ENCODE peak calls at places on chromosomes 11 and 22, in seven cellular contexts. K is testis, I is tibial nerve, V is ovary, T is heart left ventricle, W is IMR-90, A is H54. Q is an unnamed sample.

GRCh38 chr11:117178210-117179034 is at the start of gene SIDT2:
- DNase-seq in K (peak; percentile 98), I (peak; percentile 91), V (peak; percentile 96), T (peak; percentile 98), W (peak; percentile 92), A (peak; percentile 68), Q (peak; percentile 99)

GRCh38 chr22:20919718-20920117 is 2.5 kb downstream of the CRKL start:
- DNase-seq in K (no peak), I (no peak), V (no peak), T (no peak), W (no peak), A (no peak), Q (no peak)

GRCh38 chr11:78740175-78741161 is 165.8 kb upstream of the NARS2 start:
- DNase-seq in K (no peak), I (no peak), V (no peak), T (peak; percentile 57), W (no peak), A (no peak), Q (no peak)

GRCh38 chr11:10499452-10500262 is 41.3 kb downstream of the RNF141 start:
- DNase-seq in K (no peak), I (peak; percentile 20), V (no peak), T (no peak), W (no peak), A (no peak), Q (no peak)

GRCh38 chr11:116517077-116517476 is 255.7 kb downstream of the BUD13 start:
- DNase-seq in K (no peak), I (no peak), V (no peak), T (no peak), W (no peak), A (no peak), Q (no peak)

GRCh38 chr11:46120711-46121327 is 435 bp downstream of the PHF21A start:
- DNase-seq in K (peak; percentile 61), I (peak; percentile 28), V (peak; percentile 66), T (peak; percentile 54), W (peak; percentile 78), A (peak; percentile 77), Q (peak; percentile 74)

GRCh38 chr22:19767427-19768380 is 7.1 kb downstream of the TBX1 start:
- DNase-seq in K (no peak), I (no peak), V (no peak), T (peak; percentile 65), W (no peak), A (no peak), Q (peak; percentile 87)

GRCh38 chr11:83990160-83990733 is 704.1 kb upstream of the CCDC90B start:
- DNase-seq in K (peak; percentile 28), I (peak; percentile 23), V (no peak), T (peak; percentile 24), W (no peak), A (no peak), Q (no peak)

GRCh38 chr11:79092791-79093313 is 348.0 kb downstream of the TENM4 start:
- DNase-seq in K (no peak), I (peak; percentile 23), V (no peak), T (peak; percentile 35), W (peak; percentile 100), A (peak; percentile 59), Q (no peak)

GRCh38 chr11:5042091-5042490 is 4.2 kb upstream of the OR52J3 start:
- DNase-seq in K (no peak), I (no peak), V (no peak), T (no peak), W (no peak), A (no peak), Q (no peak)

GRCh38 chr11:73372371-73372993 is 3.7 kb upstream of the RELT start:
- DNase-seq in K (no peak), I (no peak), V (no peak), T (peak; percentile 54), W (no peak), A (peak; percentile 72), Q (no peak)

GRCh38 chr11:116835042-116835772 is 2.2 kb downstream of the APOA1 start:
- DNase-seq in K (no peak), I (no peak), V (no peak), T (no peak), W (no peak), A (no peak), Q (no peak)

GRCh38 chr22:41943661-41944209 is 3.2 kb downstream of the CENPM start:
- DNase-seq in K (no peak), I (no peak), V (no peak), T (no peak), W (peak; percentile 39), A (no peak), Q (no peak)

GRCh38 chr22:41936894-41937169 is 10.1 kb downstream of the CENPM start:
- DNase-seq in K (no peak), I (no peak), V (no peak), T (no peak), W (no peak), A (no peak), Q (peak; percentile 72)

GRCh38 chr22:41940853-41941765 is 5.8 kb downstream of the CENPM start:
- DNase-seq in K (peak; percentile 88), I (peak; percentile 92), V (peak; percentile 89), T (peak; percentile 89), W (peak; percentile 91), A (peak; percentile 55), Q (peak; percentile 95)

GRCh38 chr22:41935015-41935908 is 8.7 kb upstream of the TNFRSF13C start:
- DNase-seq in K (no peak), I (no peak), V (no peak), T (peak; percentile 71), W (no peak), A (no peak), Q (peak; percentile 81)

GRCh38 chr22:41939981-41940852 is 6.7 kb downstream of the CENPM start:
- DNase-seq in K (peak; percentile 38), I (no peak), V (no peak), T (no peak), W (no peak), A (no peak), Q (peak; percentile 95)
- TF ChIP-seq POLR2A in K (no peak), I (no peak), V (no peak), T (no peak), W (no peak), A (no peak), Q (peak; percentile 96)

GRCh38 chr22:36510384-36510783 is 3.5 kb upstream of the FOXRED2 start:
- DNase-seq in K (no peak), I (no peak), V (no peak), T (no peak), W (no peak), A (no peak), Q (no peak)

GRCh38 chr22:36505998-36506635 is 723 bp downstream of the FOXRED2 start:
- DNase-seq in K (peak; percentile 29), I (no peak), V (peak; percentile 65), T (no peak), W (no peak), A (no peak), Q (peak; percentile 80)

GRCh38 chr22:36507518-36508010 is 724 bp upstream of the FOXRED2 start:
- DNase-seq in K (no peak), I (no peak), V (no peak), T (no peak), W (no peak), A (no peak), Q (no peak)

GRCh38 chr22:36510966-36511881 is 4.4 kb upstream of the FOXRED2 start:
- DNase-seq in K (peak; percentile 60), I (peak; percentile 52), V (no peak), T (no peak), W (peak; percentile 51), A (no peak), Q (no peak)

DNA sequence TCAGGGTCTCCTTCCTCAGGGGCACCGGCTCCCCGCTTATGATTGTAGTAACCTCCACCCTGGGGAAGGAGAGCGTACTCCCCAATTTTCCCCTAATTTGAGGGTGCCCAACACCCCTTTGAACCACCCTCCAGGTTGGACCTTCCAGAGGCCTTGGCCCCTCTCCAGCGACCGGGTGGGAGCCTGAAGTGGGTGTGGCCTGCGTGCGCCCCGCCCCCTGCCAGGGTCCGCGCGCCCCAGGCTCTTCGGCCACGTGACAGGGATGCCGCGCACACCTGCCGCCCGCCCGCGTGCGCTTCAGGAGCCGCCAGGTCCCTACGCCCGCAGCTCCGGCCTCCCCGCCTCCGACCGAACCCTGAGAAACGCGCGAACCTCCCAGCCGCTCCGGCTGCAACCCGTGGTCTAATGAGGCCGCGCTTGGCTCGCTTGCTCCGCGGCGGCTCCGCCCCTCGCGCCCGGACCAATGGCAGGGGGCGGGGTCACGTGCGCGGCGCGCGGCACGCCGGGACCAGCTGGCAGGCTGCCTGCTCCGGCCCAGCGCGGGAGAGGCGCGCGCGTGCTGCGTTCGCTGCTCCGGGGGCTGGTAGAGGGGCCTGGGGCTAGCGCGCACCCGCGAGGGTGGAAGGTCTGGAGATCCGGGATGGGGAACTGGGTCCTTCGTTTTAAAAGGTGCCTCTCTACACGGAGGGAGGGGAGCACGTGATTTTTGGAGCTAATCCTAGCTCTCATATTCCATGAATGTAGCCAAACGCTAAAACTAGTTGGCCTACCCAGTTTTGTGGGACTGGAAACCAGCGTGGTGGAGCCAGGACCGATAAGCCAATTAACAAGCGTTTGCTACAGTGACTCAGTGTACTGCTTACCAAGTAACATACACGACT is at the start of gene FOXRED2:
- DNase-seq in K (peak; percentile 92), I (peak; percentile 85), V (peak; percentile 96), T (peak; percentile 93), W (peak; percentile 68), A (peak; percentile 73), Q (peak; percentile 96)
- TF ChIP-seq POLR2A in K (peak; percentile 90), I (peak; percentile 80), V (peak; percentile 83), T (no peak), W (peak; percentile 56), A (peak; percentile 65), Q (no peak)

DNA sequence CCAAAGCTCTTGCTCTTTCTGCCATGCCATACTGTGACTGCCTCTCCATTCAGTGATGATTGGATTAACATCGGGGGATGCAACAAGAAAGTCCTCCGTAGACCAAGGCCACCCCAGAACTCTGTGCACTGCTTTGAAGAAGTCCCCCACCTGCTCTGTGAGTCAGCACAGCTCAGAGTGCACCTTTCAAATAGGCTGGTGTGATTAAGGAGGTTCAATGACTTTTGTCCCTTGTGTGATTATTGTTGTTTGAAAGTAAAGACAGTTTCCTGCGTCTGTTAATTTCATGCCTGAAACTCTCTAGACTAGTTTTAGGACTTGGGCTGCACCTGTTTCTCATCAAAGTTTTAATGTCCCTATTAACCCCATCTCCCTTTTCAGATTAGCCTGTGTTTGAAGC is 33.0 kb upstream of the DBX1 start:
- DNase-seq in K (no peak), I (no peak), V (no peak), T (no peak), W (no peak), A (no peak), Q (no peak)
- TF ChIP-seq POLR2A in K (no peak), I (no peak), V (no peak), T (no peak), W (no peak), A (no peak), Q (no peak)

DNA sequence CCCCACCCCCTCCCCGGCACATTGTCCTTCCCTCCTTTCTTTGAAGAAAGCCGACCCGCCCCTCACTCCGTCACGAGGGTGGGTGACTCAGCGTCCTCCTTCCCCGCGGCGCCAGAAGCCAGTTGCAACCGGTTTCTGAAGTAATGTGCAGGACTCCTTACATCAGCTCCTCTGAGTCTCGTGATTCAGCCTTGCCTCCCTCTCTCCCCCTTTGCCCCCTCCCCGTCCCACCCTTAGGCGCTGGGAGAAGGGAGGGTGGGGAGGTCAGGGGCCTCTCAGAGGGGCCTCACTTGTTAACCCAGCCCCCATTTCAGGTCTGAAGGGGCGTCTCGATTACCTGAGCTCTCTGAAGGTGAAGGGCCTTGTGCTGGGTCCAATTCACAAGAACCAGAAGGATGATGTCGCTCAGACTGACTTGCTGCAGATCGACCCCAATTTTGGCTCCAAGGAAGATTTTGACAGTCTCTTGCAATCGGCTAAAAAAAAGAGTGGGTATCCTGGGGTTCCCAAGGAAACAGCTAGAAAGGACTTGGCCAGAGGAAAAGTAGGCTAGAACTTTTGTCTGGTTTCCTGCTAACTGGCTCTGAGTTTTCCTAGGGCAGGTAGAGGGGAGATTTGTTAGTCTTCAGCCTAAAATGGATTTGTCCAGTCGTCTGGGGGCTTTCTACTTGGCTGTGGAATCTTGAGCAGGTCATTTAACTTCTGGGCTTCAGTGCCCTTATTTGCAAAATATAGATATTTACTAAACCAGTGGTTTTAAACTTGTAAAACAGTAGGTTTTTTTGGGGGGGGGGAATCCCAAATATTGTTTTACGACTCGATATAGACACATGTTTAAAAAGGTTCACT is 1.1 kb downstream of the SLC3A2 start:
- DNase-seq in K (peak; percentile 95), I (peak; percentile 97), V (peak; percentile 95), T (peak; percentile 93), W (peak; percentile 97), A (peak; percentile 72), Q (peak; percentile 96)
- TF ChIP-seq POLR2A in K (no peak), I (no peak), V (no peak), T (no peak), W (peak; percentile 20), A (peak; percentile 66), Q (no peak)

Q was measured in spleen.